ENCODE peak calls at places on chromosomes 2 and 18, in eight cellular contexts. P is CD8-positive, alpha-beta T cell; G is WERI-Rb-1; W is psoas muscle; H is Peyer's patch; X is upper lobe of right lung; B is fibroblast of lung; D is thyroid gland. Q is an unnamed sample. For H3K36me3 and H3K27me3, the result is how much of the 10 kb centered on the place peaks cover.

GRCh38 chr2:145350011-145350410 is 830.1 kb upstream of the ZEB2 start:
- DNase-seq in P (no peak), G (no peak), W (no peak), H (no peak), X (no peak), B (peak), D (no peak), Q (no peak)

GRCh38 chr2:173652731-173653426 is 298.2 kb downstream of the CDCA7 start:
- DNase-seq in P (no peak), G (no peak), W (no peak), H (no peak), X (no peak), B (peak), D (no peak), Q (no peak)

GRCh38 chr2:186518945-186519344 is 32.9 kb downstream of the ZC3H15 start:
- DNase-seq in P (no peak), G (no peak), W (no peak), H (no peak), X (no peak), B (peak), D (peak), Q (no peak)

GRCh38 chr2:120708944-120709607 is 26.6 kb upstream of the GLI2 start:
- DNase-seq in P (no peak), G (no peak), W (no peak), H (no peak), X (peak), B (no peak), D (no peak), Q (no peak)

GRCh38 chr2:47021301-47022009 is 105.8 kb upstream of the MCFD2 start:
- DNase-seq in P (no peak), G (no peak), W (no peak), H (no peak), X (no peak), B (no peak), D (no peak), Q (no peak)

GRCh38 chr2:231975001-231975400 is 13.5 kb downstream of the DIS3L2 start:
- DNase-seq in P (no peak), G (no peak), W (no peak), H (no peak), X (no peak), B (no peak), D (no peak), Q (no peak)

GRCh38 chr2:205197468-205198129 is 484.7 kb upstream of the NRP2 start:
- DNase-seq in P (no peak), G (no peak), W (no peak), H (no peak), X (no peak), B (peak), D (no peak), Q (no peak)

GRCh38 chr2:38375711-38376345 is 1.2 kb downstream of the ATL2 start:
- DNase-seq in P (no peak), G (no peak), W (peak), H (peak), X (peak), B (peak), D (peak), Q (peak)

GRCh38 chr2:94861308-94862152 is 9.7 kb upstream of the TEKT4 start:
- DNase-seq in P (no peak), G (peak), W (no peak), H (peak), X (peak), B (no peak), D (peak), Q (no peak)

GRCh38 chr2:38380397-38381130 is 3.5 kb upstream of the ATL2 start:
- DNase-seq in P (no peak), G (no peak), W (no peak), H (no peak), X (no peak), B (no peak), D (no peak), Q (no peak)

GRCh38 chr2:230968921-230969672 is 26.8 kb upstream of the SPATA3 start:
- DNase-seq in P (no peak), G (no peak), W (no peak), H (no peak), X (no peak), B (no peak), D (no peak), Q (no peak)

GRCh38 chr18:50163505-50163904 is 31.4 kb downstream of the MYO5B start:
- DNase-seq in P (no peak), G (no peak), W (no peak), H (no peak), X (no peak), B (no peak), D (no peak), Q (no peak)

GRCh38 chr2:31107588-31108300 is 30.5 kb downstream of the GALNT14 start:
- DNase-seq in P (no peak), G (no peak), W (no peak), H (no peak), X (no peak), B (no peak), D (no peak), Q (no peak)

GRCh38 chr18:33231474-33232317 is 208.8 kb downstream of the CCDC178 start:
- DNase-seq in P (no peak), G (peak), W (peak), H (peak), X (peak), B (peak), D (peak), Q (peak)

GRCh38 chr18:35407871-35408481 is 30.8 kb upstream of the ZNF396 start:
- DNase-seq in P (peak), G (peak), W (no peak), H (peak), X (no peak), B (peak), D (peak), Q (no peak)

GRCh38 chr2:147366281-147366680 is 478.5 kb upstream of the ACVR2A start:
- DNase-seq in P (no peak), G (no peak), W (no peak), H (no peak), X (no peak), B (no peak), D (no peak), Q (no peak)

GRCh38 chr2:17759805-17760204 is 5.9 kb downstream of the GEN1 start:
- DNase-seq in P (no peak), G (no peak), W (no peak), H (no peak), X (no peak), B (no peak), D (no peak), Q (no peak)

GRCh38 chr2:95320986-95321767 is 24.0 kb downstream of the KCNIP3 start:
- DNase-seq in P (no peak), G (no peak), W (no peak), H (no peak), X (no peak), B (no peak), D (no peak), Q (no peak)

GRCh38 chr2:47420214-47420613 is 17.3 kb downstream of the MSH2 start:
- DNase-seq in P (no peak), G (no peak), W (no peak), H (no peak), X (no peak), B (no peak), D (no peak), Q (no peak)

GRCh38 chr2:175036582-175037018 is 31.4 kb upstream of the CHN1 start:
- DNase-seq in P (no peak), G (no peak), W (no peak), H (no peak), X (no peak), B (peak), D (no peak), Q (no peak)

GRCh38 chr2:171086352-171087290 is 74.1 kb downstream of the TLK1 start:
- DNase-seq in P (peak), G (peak), W (no peak), H (peak), X (no peak), B (peak), D (peak), Q (no peak)

GRCh38 chr2:98510322-98510662 is 65.6 kb downstream of the INPP4A start:
- DNase-seq in P (no peak), G (no peak), W (no peak), H (no peak), X (no peak), B (no peak), D (no peak), Q (no peak)

GRCh38 chr2:215982465-215982875 is 30.9 kb downstream of the MREG start:
- DNase-seq in P (no peak), G (no peak), W (no peak), H (no peak), X (no peak), B (peak), D (no peak), Q (no peak)

GRCh38 chr18:79488311-79489047 is 92.7 kb downstream of the NFATC1 start:
- DNase-seq in P (no peak), G (no peak), W (peak), H (peak), X (peak), B (no peak), D (no peak), Q (no peak)

DNA sequence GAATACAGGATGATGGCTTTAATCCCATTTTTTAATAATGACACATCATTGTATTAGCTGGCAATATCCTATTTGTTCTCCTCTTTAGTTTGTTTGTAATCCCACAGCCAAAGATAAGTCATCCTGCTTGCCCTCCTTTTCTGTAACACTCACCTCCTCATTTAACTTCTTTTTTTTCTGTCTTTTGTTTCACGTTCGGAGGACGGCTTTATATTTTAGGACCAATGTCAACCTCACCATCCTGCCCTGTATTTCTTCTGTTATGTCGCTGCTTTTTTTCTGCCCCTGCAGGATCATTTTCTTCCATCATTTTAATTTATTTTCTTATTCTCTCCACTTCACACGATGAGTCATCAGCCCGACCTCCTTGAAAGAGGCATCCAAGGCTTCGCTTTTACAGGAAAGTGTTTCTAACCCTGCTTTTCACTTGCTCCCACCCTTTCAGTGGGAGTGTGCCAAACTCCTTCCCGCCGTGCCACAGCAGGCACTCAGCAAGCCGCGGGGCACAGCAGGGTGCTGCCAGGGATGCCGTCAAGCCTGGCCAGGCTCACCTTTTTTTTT is 11.4 kb downstream of the RAB31 start:
- DNase-seq in P (no peak), G (no peak), W (no peak), H (peak), X (peak), B (peak), D (peak), Q (no peak)
- H3K4me3 ChIP-seq in P (no peak), G (no peak), W (no peak), H (no peak), X (no peak), B (no peak), D (no peak), Q (peak)

GRCh38 chr2:208240641-208241209 is 14.1 kb downstream of the IDH1 start:
- DNase-seq in P (no peak), G (no peak), W (no peak), H (no peak), X (no peak), B (no peak), D (no peak), Q (no peak)
- H3K36me3 ChIP-seq in P (under half), G (under half), W (half or more), H (under half), X (half or more), B (under half), D (under half), Q (half or more)

DNA sequence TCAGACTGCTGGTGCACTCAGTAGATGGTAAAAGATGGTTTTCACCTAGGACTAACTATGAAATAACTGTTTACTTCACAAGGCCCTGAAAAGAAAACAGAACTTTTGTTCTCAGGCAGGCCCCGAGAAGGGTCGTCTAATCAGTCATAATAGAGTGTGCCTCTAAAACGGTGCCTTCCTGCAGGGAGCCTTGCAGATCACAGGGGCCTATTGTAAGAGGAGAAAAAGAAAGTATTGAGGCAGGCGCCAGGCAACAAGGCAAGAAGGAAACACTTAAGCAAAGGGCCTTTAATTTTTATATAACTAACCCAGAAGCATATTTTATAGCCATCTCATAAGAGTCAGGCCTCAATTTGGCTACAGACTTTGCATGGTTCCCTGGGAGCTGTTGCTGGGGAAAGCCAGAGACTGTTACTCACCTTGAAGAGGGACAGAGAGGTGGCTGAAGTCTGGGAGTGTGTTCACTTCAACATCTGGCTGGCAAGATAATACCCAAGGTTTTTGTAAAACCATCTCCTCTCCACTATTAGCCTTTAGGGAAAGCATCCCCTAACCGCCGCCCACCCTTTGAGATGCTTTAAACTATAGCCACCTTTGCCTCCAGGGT is 117.1 kb downstream of the PRPF40A start:
- DNase-seq in P (no peak), G (no peak), W (no peak), H (no peak), X (no peak), B (no peak), D (no peak), Q (no peak)
- H3K27me3 ChIP-seq in P (under half), G (under half), W (under half), H (under half), X (under half), B (under half), D (under half), Q (under half)

GRCh38 chr2:138713509-138713908 is 66.7 kb downstream of the NXPH2 start:
- DNase-seq in P (no peak), G (no peak), W (no peak), H (no peak), X (no peak), B (no peak), D (no peak), Q (no peak)
- H3K4me3 ChIP-seq in P (no peak), G (no peak), W (no peak), H (no peak), X (no peak), B (no peak), D (no peak), Q (no peak)

GRCh38 chr2:128178650-128179460 is 87.9 kb downstream of the UGGT1 start:
- DNase-seq in P (peak), G (peak), W (peak), H (peak), X (no peak), B (peak), D (peak), Q (no peak)
- H3K36me3 ChIP-seq in P (half or more), G (half or more), W (half or more), H (under half), X (half or more), B (under half), D (half or more), Q (half or more)

GRCh38 chr2:223614534-223614933 is 12.4 kb upstream of the SCG2 start:
- DNase-seq in P (no peak), G (no peak), W (no peak), H (no peak), X (no peak), B (no peak), D (no peak), Q (no peak)
- H3K27me3 ChIP-seq in P (under half), G (under half), W (under half), H (under half), X (under half), B (under half), D (under half), Q (under half)

DNA sequence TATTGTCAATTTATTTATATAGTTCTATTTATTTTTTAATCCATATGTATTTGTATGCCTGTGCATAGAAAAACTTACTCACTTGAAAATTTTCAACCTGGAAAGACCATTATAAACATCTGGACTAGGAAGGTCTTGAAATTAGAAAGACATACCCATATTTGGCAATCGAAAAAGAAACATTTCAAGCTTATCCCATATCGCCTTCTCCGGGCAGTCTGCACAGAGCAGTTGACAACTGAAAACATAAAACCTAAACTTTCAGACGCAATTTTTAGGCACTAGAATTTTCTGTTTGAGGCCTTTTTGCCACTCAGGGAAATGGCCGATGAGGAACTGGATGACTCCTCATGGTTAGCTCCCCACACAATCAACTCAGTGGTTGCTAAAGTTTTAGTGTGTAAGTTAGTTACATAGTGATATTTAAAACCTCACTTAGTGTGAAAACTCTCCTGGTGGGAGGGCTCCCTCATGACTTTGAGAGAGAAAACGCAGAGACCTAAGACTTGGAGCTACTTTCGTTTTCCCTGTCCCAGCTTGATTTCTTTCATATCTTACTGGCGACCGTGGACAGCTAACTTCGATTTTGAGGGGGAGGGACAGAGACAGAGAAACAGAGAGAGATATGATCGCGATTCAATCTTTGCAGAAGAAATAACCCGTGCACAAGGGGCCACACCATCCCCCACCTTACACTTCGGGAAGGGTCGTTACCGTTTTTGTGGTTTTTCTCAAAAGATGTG is 3.2 kb upstream of the HOXD12 start:
- DNase-seq in P (no peak), G (no peak), W (no peak), H (no peak), X (no peak), B (no peak), D (no peak), Q (no peak)
- H3K4me3 ChIP-seq in P (peak), G (peak), W (peak), H (no peak), X (peak), B (peak), D (no peak), Q (peak)